ENCODE peak calls at places on chromosome 4, in five cellular contexts. One of them, this sample, is unnamed.

GRCh38 chr4:73998040-73999011 is at the start of gene CXCL5:
- DNase-seq in GM23248: peak; percentile 63
- DNase-seq in GM23338: peak; percentile 86
- DNase-seq in MM.1S: no peak
- DNase-seq in PC-3: peak; percentile 35
- DNase-seq in this sample: no peak

GRCh38 chr4:36990108-36990872 is 254.3 kb upstream of the NWD2 start:
- DNase-seq in GM23338: no peak
- DNase-seq in MM.1S: no peak
- DNase-seq in PC-3: no peak
- DNase-seq in GM23248: no peak
- DNase-seq in this sample: no peak

GRCh38 chr4:186297013-186297645 is 31.1 kb downstream of the F11 start:
- DNase-seq in MM.1S: peak; percentile 46
- DNase-seq in GM23248: peak; percentile 60
- DNase-seq in PC-3: peak; percentile 64
- DNase-seq in GM23338: peak; percentile 75
- DNase-seq in this sample: peak; percentile 30

GRCh38 chr4:187309456-187309855 is 585.8 kb upstream of the FAT1 start:
- DNase-seq in PC-3: peak; percentile 80
- DNase-seq in GM23338: no peak
- DNase-seq in MM.1S: no peak
- DNase-seq in GM23248: peak; percentile 19
- DNase-seq in this sample: no peak

GRCh38 chr4:181757921-181758320 is 485.3 kb upstream of the TENM3 start:
- DNase-seq in MM.1S: no peak
- DNase-seq in GM23338: no peak
- DNase-seq in GM23248: no peak
- DNase-seq in PC-3: no peak
- DNase-seq in this sample: no peak

GRCh38 chr4:37453004-37453360 is 208.4 kb downstream of the NWD2 start:
- DNase-seq in GM23248: peak; percentile 70
- DNase-seq in MM.1S: peak; percentile 74
- DNase-seq in PC-3: peak; percentile 87
- DNase-seq in GM23338: peak; percentile 89
- DNase-seq in this sample: peak; percentile 43

GRCh38 chr4:103786014-103786413 is 66.2 kb upstream of the TACR3 start:
- DNase-seq in GM23338: peak; percentile 91
- DNase-seq in MM.1S: peak; percentile 81
- DNase-seq in GM23248: peak; percentile 69
- DNase-seq in PC-3: peak; percentile 63
- DNase-seq in this sample: peak; percentile 59

GRCh38 chr4:154467886-154468285 is 23.7 kb downstream of the DCHS2 start:
- DNase-seq in GM23338: no peak
- DNase-seq in GM23248: peak; percentile 13
- DNase-seq in MM.1S: no peak
- DNase-seq in PC-3: peak; percentile 83
- DNase-seq in this sample: no peak

GRCh38 chr4:188660796-188661195 is 521.6 kb downstream of the TRIML1 start:
- DNase-seq in PC-3: no peak
- DNase-seq in MM.1S: peak; percentile 51
- DNase-seq in GM23338: no peak
- DNase-seq in GM23248: no peak
- DNase-seq in this sample: no peak

DNA sequence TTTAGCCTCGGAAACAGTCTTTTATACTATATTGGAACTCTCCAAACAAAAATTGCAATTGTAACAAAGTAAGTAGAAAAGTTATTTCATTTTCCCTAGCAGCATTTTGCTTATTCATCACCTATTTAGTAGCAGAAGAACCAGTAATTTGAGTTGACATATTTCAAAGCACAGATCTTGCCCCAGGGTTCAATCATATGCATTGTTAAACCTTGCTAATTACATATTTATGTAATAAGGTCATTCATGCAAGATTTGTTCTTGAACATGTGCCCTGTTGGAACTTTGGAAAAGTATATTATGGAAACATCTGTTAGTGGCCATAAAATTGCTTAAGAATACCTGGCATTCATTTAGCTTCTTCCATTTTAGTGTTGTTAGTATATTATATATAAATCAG is 191.7 kb downstream of the TLL1 start:
- DNase-seq in PC-3: no peak
- DNase-seq in GM23248: no peak
- DNase-seq in GM23338: no peak
- DNase-seq in MM.1S: no peak
- DNase-seq in this sample: no peak
- H3K9me2 ChIP-seq in PC-3: no peaks in the 10 kb centered on the region
- H3K9me2 ChIP-seq in GM23248: no peaks in the 10 kb centered on the region
- H3K9me2 ChIP-seq in GM23338: no peaks in the 10 kb centered on the region
- H3K9me2 ChIP-seq in MM.1S: no peaks in the 10 kb centered on the region
- H3K9me2 ChIP-seq in this sample: no peaks in the 10 kb centered on the region

GRCh38 chr4:978957-979701 is 5.8 kb upstream of the DGKQ start:
- DNase-seq in PC-3: no peak
- DNase-seq in GM23248: peak; percentile 70
- DNase-seq in GM23338: no peak
- DNase-seq in MM.1S: no peak
- DNase-seq in this sample: no peak
- H3K9me2 ChIP-seq in PC-3: no peaks in the 10 kb centered on the region
- H3K9me2 ChIP-seq in GM23248: no peaks in the 10 kb centered on the region
- H3K9me2 ChIP-seq in GM23338: no peaks in the 10 kb centered on the region
- H3K9me2 ChIP-seq in MM.1S: no peaks in the 10 kb centered on the region
- H3K9me2 ChIP-seq in this sample: no peaks in the 10 kb centered on the region

DNA sequence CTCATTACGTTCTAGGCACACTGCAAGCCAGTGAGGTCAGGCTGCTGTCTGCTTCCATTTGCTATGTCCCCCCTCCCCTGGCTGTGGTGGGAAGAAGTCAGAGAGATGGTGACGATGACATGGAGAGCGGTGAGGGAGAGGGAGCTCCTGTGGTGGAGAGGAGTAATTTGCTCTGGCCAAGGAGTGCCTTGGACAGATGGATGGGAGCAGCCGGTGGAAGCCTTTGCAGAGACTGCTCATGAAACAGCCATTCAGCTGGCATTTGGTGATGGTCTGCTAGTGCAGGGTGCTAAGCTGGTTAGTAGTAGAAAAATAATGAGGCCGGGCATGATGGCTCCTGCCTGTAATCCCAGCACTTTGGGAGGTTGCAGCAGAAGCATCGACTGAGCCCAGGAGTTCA is 124.1 kb downstream of the FHDC1 start:
- DNase-seq in GM23338: no peak
- DNase-seq in MM.1S: no peak
- DNase-seq in GM23248: no peak
- DNase-seq in PC-3: no peak
- DNase-seq in this sample: no peak
- H3K9me2 ChIP-seq in GM23338: peaks cover 7% of the 10 kb centered on the region
- H3K9me2 ChIP-seq in MM.1S: no peaks in the 10 kb centered on the region
- H3K9me2 ChIP-seq in GM23248: no peaks in the 10 kb centered on the region
- H3K9me2 ChIP-seq in PC-3: no peaks in the 10 kb centered on the region
- H3K9me2 ChIP-seq in this sample: no peaks in the 10 kb centered on the region

DNA sequence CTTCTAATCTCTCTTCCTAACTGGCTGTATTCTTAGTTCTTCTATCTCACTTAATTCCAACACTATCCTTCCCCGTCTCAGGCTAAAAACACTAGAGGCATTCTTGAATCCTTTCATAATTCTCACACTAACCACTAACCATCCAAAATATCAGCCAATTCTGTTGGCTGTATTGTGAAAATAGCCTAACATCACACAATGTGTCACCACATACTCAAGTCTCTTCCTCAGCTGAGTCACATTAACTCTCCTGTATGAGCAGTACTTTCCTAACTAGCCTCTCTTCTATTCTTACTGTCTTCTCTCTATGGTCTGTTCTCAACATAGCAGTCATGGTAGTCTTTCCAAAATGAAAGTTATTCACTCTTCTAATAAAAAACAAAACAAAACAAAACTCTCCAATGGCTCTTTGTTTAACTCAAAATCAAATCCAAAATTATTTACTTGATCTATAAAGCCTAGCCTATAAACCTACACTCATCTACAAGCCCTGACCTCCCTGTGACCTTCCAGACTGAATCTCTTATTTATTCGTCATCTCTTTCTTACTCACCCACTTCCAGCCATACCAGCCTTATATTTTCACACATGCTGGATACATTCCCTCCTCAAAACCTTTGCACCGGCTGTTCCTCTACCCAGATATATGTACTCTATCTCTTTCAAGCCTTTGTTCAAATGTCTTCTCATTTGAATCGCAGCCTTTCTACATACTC is 445.9 kb downstream of the TLL1 start:
- DNase-seq in GM23248: peak; percentile 62
- DNase-seq in MM.1S: no peak
- DNase-seq in PC-3: peak; percentile 77
- DNase-seq in GM23338: no peak
- DNase-seq in this sample: no peak
- H3K9me2 ChIP-seq in GM23248: no peaks in the 10 kb centered on the region
- H3K9me2 ChIP-seq in MM.1S: no peaks in the 10 kb centered on the region
- H3K9me2 ChIP-seq in PC-3: no peaks in the 10 kb centered on the region
- H3K9me2 ChIP-seq in GM23338: no peaks in the 10 kb centered on the region
- H3K9me2 ChIP-seq in this sample: no peaks in the 10 kb centered on the region

GRCh38 chr4:141957416-141957815 is 321.0 kb downstream of the IL15 start:
- DNase-seq in MM.1S: no peak
- DNase-seq in GM23338: no peak
- DNase-seq in GM23248: no peak
- DNase-seq in PC-3: no peak
- DNase-seq in this sample: no peak
- H3K9me2 ChIP-seq in MM.1S: no peaks in the 10 kb centered on the region
- H3K9me2 ChIP-seq in GM23338: peaks cover 4% of the 10 kb centered on the region
- H3K9me2 ChIP-seq in GM23248: no peaks in the 10 kb centered on the region
- H3K9me2 ChIP-seq in PC-3: no peaks in the 10 kb centered on the region
- H3K9me2 ChIP-seq in this sample: no peaks in the 10 kb centered on the region

DNA sequence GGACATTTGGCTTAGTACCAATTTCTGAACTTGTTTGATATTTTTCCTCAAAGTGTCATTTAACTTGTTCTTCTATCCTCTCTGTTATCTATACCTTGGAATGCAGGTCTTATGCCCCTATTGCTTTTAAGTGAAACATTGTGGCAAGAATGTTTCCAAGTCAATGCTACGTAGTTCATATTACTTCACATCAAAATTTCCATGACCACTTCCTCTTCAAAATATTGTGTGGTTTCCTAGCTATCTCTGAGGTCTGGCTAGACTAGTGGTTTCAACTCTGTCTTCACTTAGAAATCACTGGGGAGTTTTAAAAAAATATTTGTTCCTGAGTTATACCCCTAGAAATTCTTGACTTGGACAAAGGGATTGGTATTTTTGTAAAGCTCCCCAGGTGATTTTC is 20.2 kb upstream of the RASGEF1B start:
- DNase-seq in GM23248: no peak
- DNase-seq in GM23338: no peak
- DNase-seq in PC-3: peak; percentile 10
- DNase-seq in MM.1S: peak; percentile 86
- DNase-seq in this sample: peak; percentile 41
- H3K9me2 ChIP-seq in GM23248: no peaks in the 10 kb centered on the region
- H3K9me2 ChIP-seq in GM23338: no peaks in the 10 kb centered on the region
- H3K9me2 ChIP-seq in PC-3: no peaks in the 10 kb centered on the region
- H3K9me2 ChIP-seq in MM.1S: no peaks in the 10 kb centered on the region
- H3K9me2 ChIP-seq in this sample: no peaks in the 10 kb centered on the region